ENCODE peak calls at places on chromosomes 6 and 20, in four cellular contexts. C, O, E and W are unnamed samples.

GRCh38 chr6:125784365-125784764 is 6.4 kb upstream of the NCOA7 start:
- DNase-seq in C (no peak), O (no peak), E (no peak), W (no peak)

GRCh38 chr20:3071610-3072529 is at the start of gene OXT:
- DNase-seq in C (no peak), O (peak; percentile 81), E (no peak), W (no peak)

GRCh38 chr20:20229595-20229994 is 138.3 kb upstream of the INSM1 start:
- DNase-seq in C (peak; percentile 82), O (no peak), E (no peak), W (no peak)

GRCh38 chr6:14665827-14666724 is 548.5 kb downstream of the CD83 start:
- DNase-seq in C (peak; percentile 96), O (no peak), E (no peak), W (no peak)

GRCh38 chr20:60497298-60497697 is 539.1 kb downstream of the CDH26 start:
- DNase-seq in C (no peak), O (no peak), E (no peak), W (no peak)

GRCh38 chr20:15836634-15837033 is 736.6 kb downstream of the KIF16B start:
- DNase-seq in C (peak; percentile 34), O (no peak), E (no peak), W (no peak)

GRCh38 chr20:57175397-57176010 is 90.9 kb downstream of the BMP7 start:
- DNase-seq in C (no peak), O (no peak), E (no peak), W (no peak)

GRCh38 chr6:30687659-30688431 is 1.4 kb upstream of the PPP1R18 start:
- DNase-seq in C (peak; percentile 46), O (no peak), E (no peak), W (no peak)

GRCh38 chr6:31899882-31900722 is 1.8 kb downstream of the ZBTB12 start:
- DNase-seq in C (no peak), O (no peak), E (no peak), W (no peak)

GRCh38 chr6:108156180-108156937 is 9.5 kb upstream of the NR2E1 start:
- DNase-seq in C (no peak), O (no peak), E (no peak), W (no peak)

GRCh38 chr6:5730586-5731263 is 276.0 kb downstream of the NRN1 start:
- DNase-seq in C (no peak), O (no peak), E (no peak), W (no peak)

GRCh38 chr20:5268449-5268848 is 48.3 kb downstream of the PROKR2 start:
- DNase-seq in C (no peak), O (no peak), E (no peak), W (no peak)

GRCh38 chr6:99743647-99744046 is 137.0 kb downstream of the PRDM13 start:
- DNase-seq in C (no peak), O (no peak), E (no peak), W (no peak)

GRCh38 chr20:6632187-6632586 is 135.3 kb upstream of the BMP2 start:
- DNase-seq in C (peak; percentile 96), O (no peak), E (peak; percentile 23), W (no peak)

GRCh38 chr20:25281541-25281991 is 33.7 kb downstream of the PYGB start:
- DNase-seq in C (no peak), O (peak; percentile 36), E (no peak), W (no peak)

GRCh38 chr20:9180480-9181257 is 111.8 kb downstream of the PLCB4 start:
- DNase-seq in C (no peak), O (no peak), E (no peak), W (no peak)

GRCh38 chr6:110939429-110939828 is 19.1 kb upstream of the GTF3C6 start:
- DNase-seq in C (no peak), O (no peak), E (no peak), W (no peak)

GRCh38 chr6:73028893-73029450 is 196.3 kb downstream of the KHDC1L start:
- DNase-seq in C (no peak), O (no peak), E (no peak), W (no peak)

GRCh38 chr6:4402477-4402976 is 267.2 kb upstream of the ECI2 start:
- DNase-seq in C (peak; percentile 91), O (no peak), E (no peak), W (peak; percentile 31)

GRCh38 chr20:38460040-38460623 is 12.5 kb upstream of the RALGAPB start:
- DNase-seq in C (peak; percentile 90), O (no peak), E (no peak), W (peak; percentile 67)

GRCh38 chr20:62823688-62824475 is 7.0 kb downstream of the COL9A3 start:
- DNase-seq in C (no peak), O (no peak), E (no peak), W (no peak)